ENCODE peak calls at places on chromosomes 3 and 15, in four cellular contexts. S is fibroblast of pulmonary artery, H is T-helper 2 cell, E is hypothalamus. W is an unnamed sample.

GRCh38 chr3:171838218-171838720 is 4.9 kb upstream of the TMEM212 start:
- DNase-seq in S (peak), H (no peak), E (no peak), W (no peak)

GRCh38 chr15:85589873-85590272 is 204.9 kb downstream of the KLHL25 start:
- DNase-seq in H (no peak), E (no peak), S (peak), W (no peak)

GRCh38 chr3:194084284-194084683 is 51.7 kb upstream of the HES1 start:
- DNase-seq in E (no peak), H (peak), S (no peak), W (no peak)

GRCh38 chr15:48614051-48614450 is 31.5 kb downstream of the FBN1 start:
- DNase-seq in E (no peak), S (no peak), H (no peak), W (no peak)

GRCh38 chr15:84598993-84599392 is 1.8 kb upstream of the ZSCAN2 start:
- DNase-seq in H (peak), S (peak), E (no peak), W (no peak)

GRCh38 chr3:175911937-175912336 is 1052.8 kb downstream of the NAALADL2 start:
- DNase-seq in H (no peak), E (no peak), S (no peak), W (no peak)

GRCh38 chr3:50563867-50564266 is 3.7 kb downstream of the C3orf18 start:
- DNase-seq in S (no peak), H (no peak), E (no peak), W (no peak)

GRCh38 chr3:123799544-123800351 is 84.4 kb downstream of the MYLK start:
- DNase-seq in H (no peak), S (no peak), E (no peak), W (no peak)

GRCh38 chr3:67947808-67948508 is 293.5 kb upstream of the SUCLG2 start:
- DNase-seq in S (no peak), E (no peak), H (peak), W (peak)

GRCh38 chr3:146334151-146334550 is 83.2 kb upstream of the PLSCR4 start:
- DNase-seq in E (no peak), H (no peak), S (peak), W (no peak)

GRCh38 chr15:90036343-90036742 is 35.2 kb downstream of the ZNF710 start:
- DNase-seq in S (no peak), E (no peak), H (no peak), W (no peak)

GRCh38 chr3:38579146-38579545 is 70.3 kb downstream of the SCN5A start:
- DNase-seq in S (peak), E (no peak), H (no peak), W (no peak)

GRCh38 chr3:188687389-188687788 is 484.4 kb upstream of the TPRG1 start:
- DNase-seq in S (peak), H (no peak), E (no peak), W (no peak)

GRCh38 chr15:40097968-40098476 is 10.7 kb downstream of the BMF start:
- DNase-seq in E (no peak), H (no peak), S (no peak), W (no peak)

GRCh38 chr3:157405457-157405856 is 31.2 kb upstream of the PTX3 start:
- DNase-seq in H (no peak), E (no peak), S (peak), W (no peak)

GRCh38 chr15:50148362-50148963 is 29.4 kb upstream of the ATP8B4 start:
- DNase-seq in E (no peak), S (peak), H (no peak), W (no peak)

GRCh38 chr3:19947549-19948071 is 713 bp downstream of the RAB5A start:
- DNase-seq in S (peak), E (peak), H (peak), W (peak)

GRCh38 chr3:108099679-108100428 is 9.0 kb upstream of the CD47 start:
- DNase-seq in E (no peak), S (no peak), H (no peak), W (no peak)

GRCh38 chr3:82157952-82158351 is 396.5 kb upstream of the GBE1 start:
- DNase-seq in H (no peak), E (no peak), S (peak), W (no peak)

GRCh38 chr3:86673981-86674380 is 317.0 kb downstream of the VGLL3 start:
- DNase-seq in S (no peak), H (no peak), E (no peak), W (no peak)

GRCh38 chr3:64218746-64219145 is 6.5 kb downstream of the PRICKLE2 start:
- DNase-seq in H (no peak), S (no peak), E (no peak), W (no peak)

GRCh38 chr3:72380193-72380592 is 468.1 kb downstream of the SHQ1 start:
- DNase-seq in H (no peak), S (peak), E (no peak), W (no peak)

GRCh38 chr15:91529534-91529933 is 324.0 kb upstream of the SLCO3A1 start:
- DNase-seq in H (no peak), E (no peak), S (no peak), W (no peak)

GRCh38 chr3:68088636-68089035 is 434.2 kb upstream of the SUCLG2 start:
- DNase-seq in S (no peak), H (no peak), E (no peak), W (no peak)

GRCh38 chr3:33377931-33378330 is 62.3 kb downstream of the UBP1 start:
- DNase-seq in H (no peak), E (no peak), S (no peak), W (no peak)

GRCh38 chr3:52084216-52084945 is 28.0 kb upstream of the DUSP7 start:
- DNase-seq in S (no peak), H (no peak), E (no peak), W (no peak)

GRCh38 chr3:9064853-9065252 is 101.6 kb upstream of the RAD18 start:
- DNase-seq in S (peak), E (no peak), H (no peak), W (no peak)

GRCh38 chr3:145094355-145094941 is 1066.5 kb downstream of the PLOD2 start:
- DNase-seq in S (peak), H (peak), E (no peak), W (no peak)

GRCh38 chr3:48180530-48181253 is 7.5 kb downstream of the CDC25A start:
- DNase-seq in E (no peak), H (no peak), S (no peak), W (no peak)

GRCh38 chr3:129783470-129783869 is 110.0 kb downstream of the TMCC1 start:
- DNase-seq in H (no peak), S (peak), E (no peak), W (no peak)